ENCODE peak calls at places on chromosome 14, in five cellular contexts. L, V, S, N and F are unnamed samples.
A peak's percentile ranks its signal among the peaks of the same experiment; 100 is the strongest.

GRCh38 chr14:68840454-68840853 is 47.6 kb upstream of the ZFP36L1 start:
- DNase-seq in L (peak; percentile 72), V (no peak), S (no peak), N (no peak), F (no peak)

GRCh38 chr14:64478634-64479250 is 13.4 kb downstream of the AKAP5 start:
- DNase-seq in L (peak; percentile 36), V (no peak), S (no peak), N (no peak), F (peak; percentile 38)

GRCh38 chr14:22556021-22556989 is 32.7 kb downstream of the DAD1 start:
- DNase-seq in L (peak; percentile 97), V (no peak), S (no peak), N (peak; percentile 86), F (peak; percentile 87)

GRCh38 chr14:80634106-80634758 is 307.3 kb downstream of the CEP128 start:
- DNase-seq in L (no peak), V (no peak), S (no peak), N (no peak), F (no peak)

GRCh38 chr14:101193126-101193844 is 289.8 kb upstream of the RTL1 start:
- DNase-seq in L (no peak), V (no peak), S (no peak), N (no peak), F (no peak)

GRCh38 chr14:89000007-89000942 is 175.8 kb downstream of the TTC8 start:
- DNase-seq in L (peak; percentile 33), V (no peak), S (no peak), N (no peak), F (no peak)

GRCh38 chr14:33931439-33931838 is 19.4 kb downstream of the EGLN3 start:
- DNase-seq in L (no peak), V (no peak), S (no peak), N (no peak), F (no peak)

GRCh38 chr14:94062344-94062904 is 18.6 kb downstream of the DDX24 start:
- DNase-seq in L (no peak), V (no peak), S (no peak), N (no peak), F (no peak)

GRCh38 chr14:88198441-88198840 is 124.6 kb downstream of the KCNK10 start:
- DNase-seq in L (no peak), V (no peak), S (no peak), N (no peak), F (no peak)

GRCh38 chr14:32028599-32028998 is 48.5 kb upstream of the ARHGAP5 start:
- DNase-seq in L (peak; percentile 9), V (no peak), S (no peak), N (no peak), F (no peak)

GRCh38 chr14:86838363-86838762 is 1154.6 kb downstream of the GALC start:
- DNase-seq in L (peak; percentile 17), V (no peak), S (no peak), N (no peak), F (no peak)

GRCh38 chr14:103520269-103520656 is 2.4 kb downstream of the CKB start:
- DNase-seq in L (no peak), V (no peak), S (no peak), N (no peak), F (no peak)

DNA sequence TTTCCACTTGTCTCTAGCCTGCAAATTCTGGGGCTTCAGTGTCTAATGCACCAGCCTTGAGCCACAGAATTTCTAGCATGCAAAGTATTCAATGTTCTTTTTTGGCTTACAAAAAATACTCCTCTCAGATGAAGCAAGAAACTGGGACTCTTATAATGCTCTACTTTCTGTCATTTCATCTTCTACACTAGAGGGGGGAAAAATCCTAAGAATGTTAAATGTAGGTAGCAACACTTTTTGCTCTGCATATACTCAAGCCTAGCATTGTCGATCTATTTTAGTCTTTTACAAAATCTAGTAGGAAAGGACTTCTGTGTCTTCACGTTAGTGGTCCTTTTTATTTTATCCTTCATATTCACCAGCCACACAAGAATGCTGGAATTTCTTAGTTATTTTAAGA is 253.1 kb upstream of the FLRT2 start:
- DNase-seq in L (no peak), V (no peak), S (no peak), N (no peak), F (no peak)
- TF ChIP-seq CTCF in L (no peak), V (no peak), S (no peak), N (no peak), F (no peak)

DNA sequence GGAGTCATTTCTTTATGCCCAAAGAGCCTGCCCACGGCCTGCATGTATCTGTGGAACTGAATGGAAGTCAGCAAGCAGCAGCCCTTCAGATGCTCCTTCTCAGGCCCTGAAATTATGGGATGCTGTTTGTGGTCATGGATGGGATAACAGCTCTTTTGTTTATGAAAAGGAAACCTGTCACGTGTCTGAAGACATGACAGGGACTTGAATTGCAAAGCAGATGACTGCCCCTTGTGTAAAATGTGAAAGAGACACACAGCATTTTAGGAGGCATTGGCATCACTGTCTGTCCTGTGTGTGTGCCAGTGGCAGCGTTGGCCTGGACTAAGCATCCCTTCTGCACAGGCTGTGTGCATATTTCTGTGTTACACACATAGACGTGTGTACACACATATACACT is 192.1 kb downstream of the VRK1 start:
- DNase-seq in L (no peak), V (no peak), S (no peak), N (no peak), F (no peak)
- TF ChIP-seq CTCF in L (no peak), V (no peak), S (no peak), N (no peak), F (no peak)

GRCh38 chr14:92934196-92935085 is 11.5 kb downstream of the CHGA start:
- DNase-seq in L (no peak), V (no peak), S (no peak), N (no peak), F (no peak)

GRCh38 chr14:92932448-92933395 is 9.8 kb downstream of the CHGA start:
- DNase-seq in L (no peak), V (no peak), S (no peak), N (no peak), F (no peak)

GRCh38 chr14:92931681-92932447 is 8.9 kb downstream of the CHGA start:
- DNase-seq in L (no peak), V (no peak), S (no peak), N (no peak), F (no peak)

GRCh38 chr14:92935446-92935845 is 12.5 kb downstream of the CHGA start:
- DNase-seq in L (no peak), V (no peak), S (no peak), N (no peak), F (no peak)

DNA sequence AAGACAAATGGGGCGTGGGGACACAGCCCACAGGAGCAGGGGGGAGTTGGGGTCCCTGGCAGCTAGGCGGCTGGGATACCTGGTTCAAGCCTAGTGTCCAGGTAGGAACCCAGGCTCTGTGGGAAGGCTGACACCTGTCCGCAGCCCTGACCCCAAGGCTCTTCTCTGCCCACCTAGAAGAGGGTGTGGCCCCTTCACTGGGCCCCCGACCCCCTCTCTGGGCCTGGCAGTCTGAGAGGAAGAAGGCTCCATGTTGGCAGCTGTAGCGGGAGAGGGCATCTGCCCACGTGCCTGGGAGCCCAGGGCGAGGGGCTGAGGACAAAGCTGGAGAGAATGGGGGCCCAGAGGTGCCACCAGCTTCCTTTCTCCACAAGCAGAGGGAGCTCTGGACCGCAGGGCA is 10.5 kb downstream of the CHGA start:
- DNase-seq in L (no peak), V (no peak), S (no peak), N (no peak), F (no peak)
- TF ChIP-seq CTCF in L (no peak), V (no peak), S (no peak), N (no peak), F (no peak)

DNA sequence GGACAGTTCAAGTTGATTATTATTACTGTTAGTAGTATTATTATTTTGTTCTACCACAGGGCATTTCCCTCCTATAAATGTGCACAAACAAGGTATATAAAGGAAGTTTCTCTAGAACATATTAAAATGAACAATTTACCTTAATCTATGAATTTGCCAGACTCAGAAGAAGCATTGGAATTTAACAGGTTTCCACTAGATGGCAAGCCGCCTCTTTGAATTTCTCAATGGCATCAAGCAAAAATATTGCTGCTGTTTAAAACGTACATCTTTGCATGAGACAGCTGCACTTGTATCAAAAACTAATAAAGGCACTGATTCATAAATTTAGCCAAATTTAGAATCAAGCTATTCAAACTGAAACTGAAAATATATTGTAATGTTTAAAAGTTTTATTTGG is 34.6 kb upstream of the MIS18BP1 start:
- DNase-seq in L (no peak), V (no peak), S (no peak), N (no peak), F (no peak)
- TF ChIP-seq CTCF in L (no peak), V (no peak), S (no peak), N (no peak), F (no peak)

GRCh38 chr14:29521526-29522137 is 406.0 kb downstream of the PRKD1 start:
- DNase-seq in L (peak; percentile 6), V (no peak), S (peak; percentile 22), N (no peak), F (no peak)
- TF ChIP-seq CTCF in L (peak; percentile 14), V (peak; percentile 56), S (peak; percentile 16), N (no peak), F (no peak)

GRCh38 chr14:53331921-53332320 is 178.8 kb upstream of the DDHD1 start:
- DNase-seq in L (no peak), V (no peak), S (no peak), N (no peak), F (no peak)
- TF ChIP-seq CTCF in L (no peak), V (no peak), S (no peak), N (no peak), F (no peak)

DNA sequence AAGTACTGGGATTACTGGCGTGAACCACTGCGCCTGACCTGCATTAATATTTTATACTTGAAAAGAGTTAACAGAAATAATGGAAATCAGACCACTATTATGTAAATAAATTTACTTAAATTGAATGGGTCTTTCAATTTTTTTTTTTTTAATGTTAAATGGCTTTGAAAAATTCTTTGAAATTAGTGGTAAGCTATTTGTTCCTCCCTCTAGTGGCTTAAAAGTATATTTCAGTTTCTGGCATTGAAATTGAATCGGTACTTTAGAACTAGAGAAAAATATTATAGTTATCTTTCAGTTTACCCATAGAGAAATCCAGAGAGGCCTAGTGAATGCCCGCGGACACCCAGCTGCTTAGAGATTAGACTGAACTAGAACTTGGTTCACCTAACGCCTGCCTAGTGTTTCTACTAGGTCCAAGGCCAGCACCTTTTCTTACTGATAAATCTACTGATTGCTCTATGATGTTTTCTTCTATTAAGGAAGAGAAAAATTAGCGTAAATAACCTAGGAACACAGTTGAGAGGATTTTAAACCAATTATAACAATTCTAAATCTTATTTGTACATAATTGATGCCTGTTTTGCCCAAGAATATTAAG is 106.5 kb downstream of the EML1 start:
- DNase-seq in L (peak; percentile 14), V (no peak), S (no peak), N (no peak), F (no peak)
- TF ChIP-seq CTCF in L (peak; percentile 37), V (peak; percentile 79), S (peak; percentile 86), N (no peak), F (peak; percentile 29)